ENCODE peak calls at places on chromosome 20, in five cellular contexts. E is NT2/D1, X is NCI-H1048, P is HFFc6, O is EL. T is an unnamed sample.

GRCh38 chr20:64155258-64156135 is 8.8 kb upstream of the MYT1 start:
- DNase-seq in O (no peak), X (no peak), P (no peak), E (no peak), T (no peak)

GRCh38 chr20:62523473-62524203 is 47.8 kb upstream of the GATA5 start:
- DNase-seq in O (no peak), X (no peak), E (peak), P (no peak), T (peak)

GRCh38 chr20:49905415-49906091 is 9.8 kb downstream of the SPATA2 start:
- DNase-seq in O (no peak), P (no peak), X (no peak), E (no peak), T (no peak)

GRCh38 chr20:58219342-58219700 is 9.1 kb downstream of the ANKRD60 start:
- DNase-seq in E (no peak), P (peak), X (no peak), O (peak), T (no peak)

GRCh38 chr20:63451821-63452220 is 20.6 kb downstream of the KCNQ2 start:
- DNase-seq in X (no peak), E (no peak), P (no peak), O (no peak), T (no peak)

GRCh38 chr20:25308083-25308491 is 60.2 kb downstream of the PYGB start:
- DNase-seq in P (no peak), E (no peak), X (no peak), O (no peak), T (no peak)

GRCh38 chr20:14711681-14712080 is 374.3 kb upstream of the FLRT3 start:
- DNase-seq in E (peak), P (no peak), X (no peak), O (no peak), T (no peak)

GRCh38 chr20:53146201-53146891 is 174.2 kb downstream of the TSHZ2 start:
- DNase-seq in X (no peak), O (no peak), P (no peak), E (no peak), T (no peak)

GRCh38 chr20:50535162-50535561 is 25.0 kb downstream of the PTPN1 start:
- DNase-seq in E (no peak), O (no peak), P (no peak), X (no peak), T (no peak)

GRCh38 chr20:3796477-3797225 is 541 bp downstream of the CDC25B start:
- DNase-seq in P (no peak), X (no peak), E (no peak), O (no peak), T (no peak)